ENCODE peak calls at places on chromosomes 4 and X, in eight cellular contexts. U, A, R, D, P, J, M and L are unnamed samples.

GRCh38 chr4:140790171-140790570 is 34.0 kb upstream of the TBC1D9 start:
- DNase-seq in P (no peak), D (no peak), M (no peak), A (no peak), R (no peak), J (no peak), U (no peak), L (no peak)

GRCh38 chr4:29467044-29467717 is 1253.0 kb upstream of the PCDH7 start:
- DNase-seq in M (peak), P (no peak), U (no peak), D (no peak), R (no peak), A (no peak), J (no peak), L (no peak)

GRCh38 chrX:30513284-30513683 is 64.3 kb downstream of the TASL start:
- DNase-seq in P (peak), J (no peak), M (no peak), R (peak), D (no peak), U (no peak), A (no peak), L (no peak)

GRCh38 chr4:150381026-150381425 is 200.9 kb upstream of the MAB21L2 start:
- DNase-seq in A (no peak), P (no peak), D (no peak), U (no peak), J (no peak), M (no peak), R (no peak), L (no peak)

GRCh38 chr4:175306436-175306835 is 388.3 kb downstream of the ADAM29 start:
- DNase-seq in A (no peak), P (no peak), M (no peak), U (no peak), J (no peak), D (no peak), R (no peak), L (no peak)

GRCh38 chr4:58734030-58734673 is 1624.0 kb upstream of the IGFBP7 start:
- DNase-seq in M (peak), D (no peak), A (no peak), R (no peak), U (no peak), J (no peak), P (no peak), L (no peak)

GRCh38 chr4:168304744-168305459 is 13.7 kb downstream of the DDX60 start:
- DNase-seq in U (no peak), D (no peak), M (peak), P (no peak), A (no peak), R (no peak), J (no peak), L (no peak)

GRCh38 chrX:108097380-108097779 is 5.8 kb downstream of the ATG4A start:
- DNase-seq in A (no peak), D (no peak), P (no peak), U (no peak), J (no peak), R (no peak), M (peak), L (no peak)

GRCh38 chrX:143632625-143633387 is 3.1 kb downstream of the SLITRK4 start:
- DNase-seq in M (no peak), D (no peak), U (no peak), P (no peak), R (peak), A (no peak), J (no peak), L (no peak)

GRCh38 chrX:750263-750662 is 119.7 kb downstream of the SHOX start:
- DNase-seq in D (peak), M (no peak), U (no peak), J (no peak), P (no peak), A (no peak), R (no peak), L (no peak)

GRCh38 chr4:87529187-87529586 is at the start of gene SPARCL1:
- DNase-seq in U (peak), J (no peak), D (no peak), M (no peak), R (no peak), P (no peak), A (no peak), L (no peak)

GRCh38 chr4:6122496-6122895 is 77.9 kb downstream of the JAKMIP1 start:
- DNase-seq in J (no peak), U (no peak), R (no peak), M (no peak), P (no peak), D (no peak), A (no peak), L (no peak)

GRCh38 chr4:26076000-26076587 is 162.1 kb downstream of the SMIM20 start:
- DNase-seq in M (peak), J (no peak), P (no peak), A (no peak), U (no peak), D (no peak), R (peak), L (no peak)

GRCh38 chrX:8987672-8988250 is 46.2 kb downstream of the FAM9B start:
- DNase-seq in R (no peak), P (no peak), D (peak), U (no peak), J (no peak), M (no peak), A (no peak), L (no peak)

GRCh38 chrX:140766024-140766611 is 56.6 kb downstream of the LINC00632 start:
- DNase-seq in R (peak), A (no peak), U (peak), J (peak), M (peak), D (no peak), P (peak), L (no peak)

GRCh38 chr4:6732441-6733357 is 16.7 kb downstream of the BLOC1S4 start:
- DNase-seq in A (no peak), R (peak), J (peak), D (no peak), P (peak), M (peak), U (peak), L (peak)

GRCh38 chrX:122517781-122518180 is 666.3 kb upstream of the GRIA3 start:
- DNase-seq in A (no peak), J (no peak), U (no peak), R (no peak), D (no peak), P (no peak), M (peak), L (no peak)

DNA sequence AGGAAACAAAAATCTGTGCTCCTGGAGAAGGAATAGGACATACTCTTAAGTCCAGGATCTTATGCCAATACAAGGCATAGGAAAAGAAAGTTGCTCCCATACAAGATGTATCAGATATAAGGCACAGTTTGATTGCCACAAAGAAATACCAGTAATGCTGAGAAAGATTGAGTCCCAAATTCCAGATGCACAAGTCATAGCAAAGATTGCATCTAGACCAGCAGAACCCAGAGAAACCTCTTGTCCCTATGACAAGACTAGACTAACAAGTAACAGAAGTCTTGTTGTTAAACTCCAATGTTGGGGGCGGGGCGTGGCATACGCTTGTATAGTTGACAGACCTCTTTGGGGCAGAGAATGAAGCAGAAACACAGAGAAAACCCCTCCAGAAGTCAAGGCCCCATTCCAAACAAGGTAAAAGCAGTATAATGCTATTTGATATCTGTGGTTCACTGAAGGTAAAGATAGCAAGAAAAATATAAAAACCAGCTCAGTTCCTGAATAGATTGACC is 671.5 kb upstream of the GRIA3 start:
- DNase-seq in P (no peak), U (no peak), D (no peak), J (no peak), M (no peak), R (no peak), A (no peak), L (no peak)
- TF ChIP-seq POLR2A in P (no peak), U (no peak), D (no peak), J (no peak), M (no peak), R (no peak), A (no peak), L (no peak)

GRCh38 chr4:910366-911091 is 21.6 kb downstream of the GAK start:
- DNase-seq in M (no peak), J (peak), D (peak), U (no peak), P (no peak), A (no peak), R (no peak), L (no peak)
- TF ChIP-seq POLR2A in M (no peak), J (no peak), D (no peak), U (no peak), P (no peak), A (no peak), R (no peak), L (no peak)

GRCh38 chrX:40108084-40108958 is 10.6 kb upstream of the BCOR start:
- DNase-seq in J (peak), D (peak), P (peak), U (peak), R (no peak), M (no peak), A (no peak), L (no peak)
- TF ChIP-seq POLR2A in J (peak), D (no peak), P (peak), U (no peak), R (no peak), M (no peak), A (no peak), L (no peak)

GRCh38 chrX:54999717-55000598 is at the start of gene APEX2:
- DNase-seq in A (peak), P (peak), R (peak), U (peak), M (peak), D (peak), J (peak), L (peak)
- TF ChIP-seq POLR2A in A (peak), P (peak), R (peak), U (peak), M (peak), D (peak), J (peak), L (peak)

GRCh38 chr4:139304920-139305319 is 2.6 kb upstream of the NDUFC1 start:
- DNase-seq in D (no peak), R (no peak), U (no peak), A (no peak), M (no peak), J (no peak), P (no peak), L (no peak)

GRCh38 chr4:139300431-139301142 is 718 bp upstream of the NAA15 start:
- DNase-seq in J (no peak), M (peak), A (no peak), R (peak), D (no peak), P (no peak), U (peak), L (no peak)

GRCh38 chr4:139299536-139299935 is 1.8 kb upstream of the NAA15 start:
- DNase-seq in P (no peak), M (peak), U (no peak), A (no peak), D (no peak), J (no peak), R (no peak), L (no peak)

GRCh38 chr4:139301821-139302611 is at the start of gene NDUFC1:
- DNase-seq in J (peak), D (peak), M (peak), P (peak), U (peak), A (no peak), R (peak), L (no peak)

DNA sequence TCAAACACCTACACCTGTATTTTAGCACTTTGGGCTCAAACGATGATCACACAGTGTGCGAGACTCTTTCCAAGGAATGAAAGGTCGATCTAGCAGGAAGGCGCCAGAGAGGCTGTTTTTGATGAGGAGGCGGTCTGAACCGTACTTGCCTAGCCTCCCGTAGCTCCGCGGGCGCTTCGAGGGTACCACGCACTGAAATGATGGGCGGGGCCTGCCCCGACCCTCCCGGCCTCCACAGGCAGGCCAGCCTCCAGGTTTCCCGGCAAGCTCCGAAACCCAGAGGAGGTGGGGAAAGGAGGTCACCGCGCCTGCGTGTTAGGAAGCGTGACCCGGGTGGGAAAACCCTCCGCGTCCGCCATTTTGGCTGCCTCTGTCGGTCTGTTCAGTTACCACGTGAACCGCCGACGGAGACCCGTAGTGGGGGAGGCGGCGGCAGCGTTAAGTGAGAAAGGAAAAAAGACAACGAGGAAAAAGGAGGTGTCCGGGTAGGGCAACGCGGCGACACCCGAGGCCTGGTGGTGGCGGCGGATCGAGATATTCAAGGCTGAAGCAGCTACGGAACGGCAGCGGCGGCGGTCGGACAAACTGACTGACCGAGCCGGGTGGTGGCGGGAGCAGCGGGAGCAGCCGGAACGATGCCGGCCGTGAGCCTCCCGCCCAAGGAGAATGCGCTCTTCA is at the start of gene NAA15:
- DNase-seq in U (peak), M (peak), A (peak), J (peak), R (peak), D (peak), P (peak), L (peak)
- TF ChIP-seq POLR2A in U (peak), M (peak), A (no peak), J (peak), R (peak), D (peak), P (peak), L (peak)

DNA sequence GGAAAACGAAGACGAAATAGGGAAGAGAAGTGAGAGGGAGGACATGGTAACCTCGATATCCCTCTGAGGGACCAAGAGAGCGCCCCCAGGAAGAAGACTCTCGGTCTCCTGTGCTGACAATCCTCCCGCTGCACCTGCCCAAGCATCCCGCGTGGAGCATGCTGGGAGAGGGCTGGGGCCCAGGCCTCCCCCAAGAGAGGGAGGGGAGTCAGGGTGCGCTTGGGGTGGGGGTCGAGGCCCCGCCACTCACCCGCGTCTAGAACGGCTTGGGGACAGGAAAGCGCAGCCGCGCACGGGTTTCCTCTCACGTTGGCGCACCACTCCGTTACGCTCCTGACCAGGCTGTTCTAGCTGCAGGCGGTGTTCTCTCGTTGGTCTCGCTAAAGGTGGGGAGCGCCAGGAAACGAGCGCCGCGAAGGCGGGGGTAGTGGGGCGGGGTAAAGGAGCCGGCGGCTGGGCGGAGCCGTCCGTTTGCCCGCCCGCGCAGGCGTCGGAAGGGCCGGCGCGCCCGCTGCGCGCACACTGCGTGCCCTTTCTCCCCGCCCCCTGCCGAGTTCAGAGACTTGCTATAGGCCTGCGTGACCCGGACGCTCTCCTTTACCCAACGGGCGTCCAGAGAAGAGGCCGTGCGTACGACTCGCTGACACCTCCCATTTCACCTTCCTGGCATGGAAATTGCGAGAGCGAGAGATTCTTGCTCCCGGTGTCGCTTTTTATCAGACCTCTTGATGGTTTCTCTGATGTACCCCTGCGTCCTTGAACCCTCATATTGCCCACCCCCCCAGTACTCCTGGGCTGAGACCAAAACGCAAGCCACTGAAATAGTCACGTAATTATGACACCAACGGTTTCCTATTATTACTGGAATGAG is at the start of gene C1GALT1C1:
- DNase-seq in P (peak), D (peak), R (peak), U (peak), M (peak), J (peak), A (peak), L (peak)
- TF ChIP-seq POLR2A in P (peak), D (peak), R (peak), U (peak), M (peak), J (peak), A (no peak), L (peak)

GRCh38 chr4:47463235-47463956 is at the start of gene COMMD8:
- DNase-seq in U (peak), P (peak), D (peak), J (peak), R (peak), A (peak), M (peak), L (peak)
- TF ChIP-seq POLR2A in U (peak), P (peak), D (peak), J (peak), R (peak), A (no peak), M (peak), L (peak)

GRCh38 chrX:77894921-77895886 is at the start of gene MAGT1:
- DNase-seq in R (peak), A (peak), J (peak), P (peak), U (peak), D (peak), M (peak), L (peak)
- TF ChIP-seq POLR2A in R (peak), A (peak), J (peak), P (peak), U (peak), D (peak), M (peak), L (peak)